ENCODE peak calls at places on chromosome 15, in seven cellular contexts. V is CD4-positive, CD25-positive, alpha-beta regulatory T cell; C is left ventricle myocardium inferior; W is lower lobe of right lung; A is breast epithelium; T is stomach; S is astrocyte. B is an unnamed sample.

GRCh38 chr15:78985859-78986470 is 41.1 kb upstream of the CTSH start:
- DNase-seq in A (no peak), V (no peak), W (no peak), C (no peak), T (no peak), S (no peak), B (no peak)

GRCh38 chr15:60006808-60007346 is 2.8 kb downstream of the FOXB1 start:
- DNase-seq in V (no peak), T (no peak), S (no peak), A (no peak), W (no peak), C (no peak), B (no peak)

GRCh38 chr15:25469377-25469776 is 30.6 kb upstream of the UBE3A start:
- DNase-seq in S (no peak), A (no peak), W (no peak), C (no peak), T (no peak), V (no peak), B (no peak)

GRCh38 chr15:78737187-78737820 is 74.0 kb downstream of the ADAMTS7 start:
- DNase-seq in C (no peak), T (no peak), V (no peak), A (no peak), S (no peak), W (no peak), B (peak; percentile 19)

GRCh38 chr15:57198654-57199241 is 177.6 kb upstream of the CGNL1 start:
- DNase-seq in C (no peak), S (peak; percentile 52), A (no peak), T (no peak), W (no peak), V (no peak), B (no peak)

GRCh38 chr15:40769310-40770146 is at the start of gene C15orf62:
- DNase-seq in A (peak; percentile 71), V (peak; percentile 71), W (peak; percentile 74), T (peak; percentile 73), C (no peak), S (peak; percentile 49), B (peak; percentile 99)

GRCh38 chr15:71083349-71083748 is 31.9 kb upstream of the THSD4 start:
- DNase-seq in W (no peak), T (no peak), S (peak; percentile 91), V (no peak), C (peak; percentile 36), A (no peak), B (no peak)

GRCh38 chr15:34708422-34708821 is 46.4 kb downstream of the GJD2 start:
- DNase-seq in A (no peak), W (no peak), C (no peak), V (peak; percentile 47), S (peak; percentile 42), T (no peak), B (peak; percentile 79)

GRCh38 chr15:70258369-70259029 is 160.8 kb upstream of the TLE3 start:
- DNase-seq in T (no peak), V (peak; percentile 86), C (peak; percentile 24), W (peak; percentile 69), A (no peak), S (peak; percentile 18), B (no peak)

GRCh38 chr15:78041946-78042345 is 35.6 kb downstream of the TBC1D2B start:
- DNase-seq in V (no peak), C (no peak), T (no peak), S (no peak), W (no peak), A (no peak), B (no peak)

GRCh38 chr15:71149645-71150557 is 34.6 kb downstream of the THSD4 start:
- DNase-seq in S (no peak), C (peak; percentile 46), T (peak; percentile 81), W (no peak), A (no peak), V (no peak), B (no peak)

GRCh38 chr15:66139816-66140215 is 113.7 kb downstream of the MEGF11 start:
- DNase-seq in W (no peak), C (no peak), A (no peak), T (no peak), V (no peak), S (no peak), B (no peak)

GRCh38 chr15:31300981-31301686 is 25.5 kb upstream of the KLF13 start:
- DNase-seq in V (no peak), W (no peak), S (no peak), T (no peak), A (peak; percentile 24), C (no peak), B (no peak)

GRCh38 chr15:60418095-60418494 is 20.3 kb upstream of the ANXA2 start:
- DNase-seq in S (no peak), W (no peak), C (no peak), V (no peak), A (no peak), T (no peak), B (no peak)

GRCh38 chr15:77019476-77020331 is 24.8 kb downstream of the PSTPIP1 start:
- DNase-seq in T (no peak), W (no peak), V (no peak), C (no peak), S (peak; percentile 30), A (no peak), B (peak; percentile 82)

GRCh38 chr15:69755571-69756310 is 303.1 kb downstream of the RPLP1 start:
- DNase-seq in T (no peak), V (peak; percentile 91), A (no peak), C (peak; percentile 23), S (peak; percentile 42), W (no peak), B (peak; percentile 60)

GRCh38 chr15:66745530-66746230 is 43.6 kb downstream of the SMAD6 start:
- DNase-seq in A (no peak), V (no peak), W (no peak), S (no peak), C (no peak), T (no peak), B (no peak)

GRCh38 chr15:87686308-87686707 is 570.2 kb downstream of the NTRK3 start:
- DNase-seq in V (no peak), W (no peak), T (no peak), S (no peak), A (no peak), C (no peak), B (no peak)

GRCh38 chr15:48617619-48618018 is 27.9 kb downstream of the FBN1 start:
- DNase-seq in A (no peak), T (peak; percentile 40), V (no peak), W (peak; percentile 52), C (peak; percentile 22), S (peak; percentile 92), B (no peak)

GRCh38 chr15:61613729-61614128 is 384.6 kb upstream of the RORA start:
- DNase-seq in V (no peak), S (no peak), T (no peak), W (no peak), A (no peak), C (no peak), B (no peak)

GRCh38 chr15:34292591-34292990 is 45.0 kb downstream of the SLC12A6 start:
- DNase-seq in W (no peak), A (no peak), V (no peak), T (no peak), S (no peak), C (no peak), B (no peak)

GRCh38 chr15:36026627-36027026 is 480.7 kb upstream of the DPH6 start:
- DNase-seq in A (no peak), V (no peak), S (no peak), C (no peak), W (no peak), T (no peak), B (no peak)

GRCh38 chr15:66652806-66653205 is 49.2 kb upstream of the SMAD6 start:
- DNase-seq in S (no peak), T (no peak), W (no peak), A (no peak), V (no peak), C (no peak), B (no peak)

GRCh38 chr15:57797145-57797544 is 90.6 kb downstream of the POLR2M start:
- DNase-seq in C (no peak), T (no peak), S (no peak), A (no peak), W (no peak), V (no peak), B (no peak)

GRCh38 chr15:36544518-36545383 is 34.7 kb upstream of the CDIN1 start:
- DNase-seq in A (no peak), W (no peak), C (no peak), V (no peak), S (no peak), T (no peak), B (no peak)

GRCh38 chr15:63600646-63601025 is 3.4 kb downstream of the FBXL22 start:
- DNase-seq in T (peak; percentile 94), A (peak; percentile 84), W (peak; percentile 95), V (peak; percentile 96), S (peak; percentile 91), C (peak; percentile 88), B (peak; percentile 96)
- H3K4me1 ChIP-seq in T (peaks cover 79% of the 10 kb centered on the region), A (peaks cover 6% of the 10 kb centered on the region), W (peaks cover 52% of the 10 kb centered on the region), V (peaks cover 35% of the 10 kb centered on the region), S (peaks cover 14% of the 10 kb centered on the region), C (peaks cover 86% of the 10 kb centered on the region), B (peaks cover 85% of the 10 kb centered on the region)

GRCh38 chr15:68197170-68197492 is 8.0 kb downstream of the CALML4 start:
- DNase-seq in T (no peak), W (no peak), A (no peak), C (no peak), V (no peak), S (no peak), B (no peak)

GRCh38 chr15:68195336-68196112 is 9.6 kb downstream of the CALML4 start:
- DNase-seq in W (no peak), C (no peak), T (no peak), S (no peak), V (no peak), A (peak; percentile 34), B (no peak)

GRCh38 chr15:68199340-68199739 is 5.8 kb downstream of the CALML4 start:
- DNase-seq in W (no peak), A (no peak), T (no peak), S (no peak), V (no peak), C (no peak), B (no peak)

GRCh38 chr15:68197661-68198437 is 7.3 kb downstream of the CALML4 start:
- DNase-seq in T (no peak), C (no peak), W (no peak), A (no peak), V (no peak), S (no peak), B (no peak)

GRCh38 chr15:68196445-68197169 is 8.5 kb downstream of the CALML4 start:
- DNase-seq in S (no peak), A (no peak), T (no peak), C (no peak), V (no peak), W (no peak), B (no peak)
- H3K36me3 ChIP-seq in S (peaks cover 15% of the 10 kb centered on the region), A (no peaks in the 10 kb centered on the region), T (peaks cover 34% of the 10 kb centered on the region), C (peaks cover 7% of the 10 kb centered on the region), V (peaks cover 16% of the 10 kb centered on the region), W (peaks cover 26% of the 10 kb centered on the region), B (peaks cover 19% of the 10 kb centered on the region)

DNA sequence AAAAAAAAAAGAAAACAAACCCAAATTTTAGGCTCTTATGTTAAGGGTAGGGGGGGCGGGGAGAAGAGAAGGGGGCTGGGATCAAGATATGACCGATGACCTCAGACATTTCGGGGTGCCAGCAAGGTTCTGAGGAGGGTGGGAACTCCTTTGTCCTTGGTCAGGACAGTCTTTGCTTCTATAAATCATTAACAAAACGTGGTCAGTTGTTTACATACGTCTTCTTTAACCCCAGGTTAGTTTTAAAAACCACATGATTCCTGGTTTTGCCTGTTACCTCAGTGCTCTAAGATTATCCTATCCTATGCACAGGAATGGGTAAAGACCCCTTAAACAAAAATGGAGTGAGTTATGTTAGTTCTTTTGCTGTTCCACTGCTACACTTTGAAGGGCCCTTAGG is 285.5 kb downstream of the GABRG3 start:
- DNase-seq in A (no peak), S (no peak), W (no peak), V (no peak), T (no peak), C (no peak), B (no peak)
- H3K9me3 ChIP-seq in A (no peaks in the 10 kb centered on the region), S (no peaks in the 10 kb centered on the region), W (no peaks in the 10 kb centered on the region), V (peaks cover 2% of the 10 kb centered on the region), T (no peaks in the 10 kb centered on the region), C (no peaks in the 10 kb centered on the region), B (peaks cover 31% of the 10 kb centered on the region)

GRCh38 chr15:28084547-28084946 is 14.6 kb downstream of the OCA2 start:
- DNase-seq in A (no peak), V (no peak), S (no peak), W (no peak), C (no peak), T (no peak), B (no peak)
- H3K4me1 ChIP-seq in A (no peaks in the 10 kb centered on the region), V (peaks cover 4% of the 10 kb centered on the region), S (no peaks in the 10 kb centered on the region), W (no peaks in the 10 kb centered on the region), C (peaks cover 9% of the 10 kb centered on the region), T (no peaks in the 10 kb centered on the region), B (no peaks in the 10 kb centered on the region)

B was measured in Karpas-422.